ENCODE peak calls at places on chromosomes 11 and 22, in six cellular contexts. One of them, this sample, is unnamed.

GRCh38 chr11:60625262-60625661 is 74.2 kb upstream of the MS4A8 start:
- DNase-seq in GM12892: no peak
- DNase-seq in K562: no peak
- DNase-seq in GM12878: no peak
- DNase-seq in H1: no peak
- DNase-seq in HepG2: peak
- DNase-seq in this sample: no peak

GRCh38 chr11:107018902-107019493 is 722 bp upstream of the GUCY1A2 start:
- DNase-seq in GM12892: peak
- DNase-seq in GM12878: no peak
- DNase-seq in HepG2: peak
- DNase-seq in H1: peak
- DNase-seq in K562: no peak
- DNase-seq in this sample: peak

GRCh38 chr22:22907551-22908494 is 20.2 kb downstream of the IGLL5 start:
- DNase-seq in GM12892: no peak
- DNase-seq in K562: peak
- DNase-seq in HepG2: no peak
- DNase-seq in GM12878: no peak
- DNase-seq in H1: no peak
- DNase-seq in this sample: no peak

GRCh38 chr11:2257023-2257700 is 13.2 kb downstream of the ASCL2 start:
- DNase-seq in K562: no peak
- DNase-seq in GM12878: no peak
- DNase-seq in H1: no peak
- DNase-seq in GM12892: no peak
- DNase-seq in HepG2: no peak
- DNase-seq in this sample: no peak

GRCh38 chr11:108206969-108207682 is 15.3 kb downstream of the NPAT start:
- DNase-seq in K562: no peak
- DNase-seq in GM12892: no peak
- DNase-seq in H1: no peak
- DNase-seq in GM12878: no peak
- DNase-seq in HepG2: no peak
- DNase-seq in this sample: no peak

GRCh38 chr11:15704064-15704463 is 589.3 kb downstream of the INSC start:
- DNase-seq in K562: no peak
- DNase-seq in GM12878: no peak
- DNase-seq in GM12892: no peak
- DNase-seq in H1: no peak
- DNase-seq in HepG2: peak
- DNase-seq in this sample: no peak

GRCh38 chr11:14270690-14271542 is 88.1 kb downstream of the RRAS2 start:
- DNase-seq in K562: no peak
- DNase-seq in GM12892: no peak
- DNase-seq in HepG2: no peak
- DNase-seq in H1: no peak
- DNase-seq in GM12878: peak
- DNase-seq in this sample: no peak

GRCh38 chr11:93236741-93237675 is 39.2 kb upstream of the SLC36A4 start:
- DNase-seq in K562: peak
- DNase-seq in H1: no peak
- DNase-seq in HepG2: peak
- DNase-seq in GM12892: no peak
- DNase-seq in GM12878: no peak
- DNase-seq in this sample: no peak

GRCh38 chr11:36098046-36098445 is 154.2 kb downstream of the LDLRAD3 start:
- DNase-seq in GM12892: no peak
- DNase-seq in HepG2: no peak
- DNase-seq in K562: no peak
- DNase-seq in H1: no peak
- DNase-seq in GM12878: no peak
- DNase-seq in this sample: no peak

GRCh38 chr11:129075757-129076156 is 116.4 kb downstream of the ARHGAP32 start:
- DNase-seq in GM12892: no peak
- DNase-seq in GM12878: no peak
- DNase-seq in HepG2: no peak
- DNase-seq in K562: no peak
- DNase-seq in H1: no peak
- DNase-seq in this sample: no peak

DNA sequence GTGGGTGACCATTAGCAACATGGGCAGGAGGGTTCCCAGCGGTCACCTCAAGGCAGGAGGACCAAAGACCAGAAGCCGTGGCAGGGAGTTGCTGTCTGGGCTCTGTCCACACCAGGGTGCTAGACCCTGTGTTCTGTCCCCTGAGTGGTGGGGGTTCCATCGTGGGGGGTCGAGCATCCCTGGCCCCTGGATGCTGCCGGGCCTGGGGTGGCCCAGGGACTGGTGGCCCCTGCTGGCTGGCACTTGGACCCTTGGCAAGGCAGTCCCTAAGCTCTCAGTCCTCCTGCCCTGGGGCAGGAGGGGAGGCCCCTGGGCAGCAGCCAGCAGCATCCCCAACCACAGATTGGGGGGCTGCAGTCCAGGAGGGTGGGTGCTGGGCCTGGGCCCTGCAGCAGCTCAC is 13.4 kb upstream of the ARHGAP8 start:
- DNase-seq in K562: no peak
- DNase-seq in H1: no peak
- DNase-seq in HepG2: no peak
- DNase-seq in GM12878: no peak
- DNase-seq in GM12892: no peak
- DNase-seq in this sample: no peak
- TF ChIP-seq POLR2AphosphoS5 in K562: no peak
- TF ChIP-seq POLR2AphosphoS5 in H1: no peak
- TF ChIP-seq POLR2AphosphoS5 in HepG2: no peak
- TF ChIP-seq POLR2AphosphoS5 in GM12878: no peak
- TF ChIP-seq POLR2AphosphoS5 in GM12892: no peak
- TF ChIP-seq POLR2AphosphoS5 in this sample: no peak

GRCh38 chr11:33664166-33664565 is 36.5 kb downstream of the C11orf91 start:
- DNase-seq in K562: no peak
- DNase-seq in H1: no peak
- DNase-seq in HepG2: no peak
- DNase-seq in GM12892: no peak
- DNase-seq in GM12878: no peak
- DNase-seq in this sample: no peak

GRCh38 chr11:33664829-33665228 is 35.8 kb downstream of the C11orf91 start:
- DNase-seq in GM12892: no peak
- DNase-seq in GM12878: no peak
- DNase-seq in H1: no peak
- DNase-seq in HepG2: no peak
- DNase-seq in K562: no peak
- DNase-seq in this sample: no peak

GRCh38 chr11:33663121-33663520 is 37.5 kb downstream of the C11orf91 start:
- DNase-seq in H1: no peak
- DNase-seq in K562: no peak
- DNase-seq in GM12878: no peak
- DNase-seq in HepG2: no peak
- DNase-seq in GM12892: no peak
- DNase-seq in this sample: no peak

GRCh38 chr11:33667819-33668467 is 32.7 kb downstream of the C11orf91 start:
- DNase-seq in GM12892: no peak
- DNase-seq in K562: no peak
- DNase-seq in HepG2: no peak
- DNase-seq in H1: peak
- DNase-seq in GM12878: no peak
- DNase-seq in this sample: no peak

GRCh38 chr11:33665666-33666065 is 35.0 kb downstream of the C11orf91 start:
- DNase-seq in H1: no peak
- DNase-seq in GM12892: no peak
- DNase-seq in HepG2: no peak
- DNase-seq in K562: no peak
- DNase-seq in GM12878: no peak
- DNase-seq in this sample: no peak
- TF ChIP-seq TAF1 in H1: no peak
- TF ChIP-seq TAF1 in GM12892: no peak
- TF ChIP-seq TAF1 in HepG2: no peak
- TF ChIP-seq TAF1 in K562: no peak
- TF ChIP-seq TAF1 in GM12878: no peak
- TF ChIP-seq TAF1 in this sample: no peak

DNA sequence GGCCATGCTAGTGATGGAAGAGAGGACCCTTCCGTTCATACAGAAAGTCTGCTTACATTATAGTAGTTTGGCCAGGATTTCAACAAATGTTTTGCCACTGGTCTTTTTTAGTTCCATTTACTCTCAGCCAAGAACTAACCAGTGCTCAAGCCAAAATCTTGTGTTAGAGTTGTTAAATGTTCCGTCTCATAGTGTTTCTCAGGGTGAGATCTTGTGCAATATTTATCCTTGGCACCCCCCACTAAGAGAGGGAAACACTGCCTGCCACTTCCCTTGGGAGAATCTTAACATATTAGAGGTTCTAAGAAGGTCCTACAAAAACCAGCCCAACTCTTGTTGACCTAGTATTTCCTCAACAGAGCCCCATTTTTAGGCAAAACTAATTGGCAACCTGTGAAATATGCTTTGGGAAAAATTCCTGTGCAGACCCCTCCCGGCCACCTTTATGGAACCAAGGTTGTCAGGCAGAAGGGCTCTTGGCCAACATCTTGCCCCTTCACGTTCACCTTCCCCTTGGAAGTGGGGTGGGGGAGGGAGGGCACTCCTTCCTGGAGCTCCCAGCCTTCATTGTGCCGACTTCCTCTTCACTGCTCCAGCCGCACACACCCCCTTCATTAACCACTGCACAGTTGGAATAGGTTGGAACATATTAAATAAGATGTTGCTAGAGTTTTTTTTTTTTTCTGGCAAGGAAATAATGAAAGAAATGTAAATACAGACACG is 173.2 kb upstream of the SORL1-AS1 start:
- DNase-seq in GM12878: no peak
- DNase-seq in GM12892: no peak
- DNase-seq in HepG2: no peak
- DNase-seq in K562: no peak
- DNase-seq in H1: no peak
- DNase-seq in this sample: no peak
- TF ChIP-seq POLR2AphosphoS5 in GM12878: no peak
- TF ChIP-seq POLR2AphosphoS5 in GM12892: no peak
- TF ChIP-seq POLR2AphosphoS5 in HepG2: no peak
- TF ChIP-seq POLR2AphosphoS5 in K562: no peak
- TF ChIP-seq POLR2AphosphoS5 in H1: no peak
- TF ChIP-seq POLR2AphosphoS5 in this sample: no peak

GRCh38 chr22:23912293-23912903 is 18.2 kb downstream of the MIF start:
- DNase-seq in HepG2: no peak
- DNase-seq in GM12892: no peak
- DNase-seq in H1: no peak
- DNase-seq in K562: no peak
- DNase-seq in GM12878: no peak
- DNase-seq in this sample: no peak
- TF ChIP-seq TAF1 in HepG2: no peak
- TF ChIP-seq TAF1 in GM12892: no peak
- TF ChIP-seq TAF1 in H1: no peak
- TF ChIP-seq TAF1 in K562: no peak
- TF ChIP-seq TAF1 in GM12878: no peak
- TF ChIP-seq TAF1 in this sample: no peak

GRCh38 chr11:84588131-84588829 is 1038.9 kb downstream of the DLG2 start:
- DNase-seq in GM12878: no peak
- DNase-seq in HepG2: no peak
- DNase-seq in H1: no peak
- DNase-seq in GM12892: no peak
- DNase-seq in K562: no peak
- DNase-seq in this sample: no peak
- TF ChIP-seq POLR2AphosphoS5 in GM12878: no peak
- TF ChIP-seq POLR2AphosphoS5 in HepG2: no peak
- TF ChIP-seq POLR2AphosphoS5 in H1: no peak
- TF ChIP-seq POLR2AphosphoS5 in GM12892: no peak
- TF ChIP-seq POLR2AphosphoS5 in K562: no peak
- TF ChIP-seq POLR2AphosphoS5 in this sample: no peak

GRCh38 chr22:29813126-29813525 is 24.9 kb downstream of the ASCC2 start:
- DNase-seq in GM12878: no peak
- DNase-seq in K562: no peak
- DNase-seq in GM12892: no peak
- DNase-seq in HepG2: no peak
- DNase-seq in H1: no peak
- DNase-seq in this sample: no peak

GRCh38 chr22:29815580-29815979 is 22.5 kb downstream of the ASCC2 start:
- DNase-seq in H1: no peak
- DNase-seq in GM12892: no peak
- DNase-seq in GM12878: no peak
- DNase-seq in K562: no peak
- DNase-seq in HepG2: no peak
- DNase-seq in this sample: no peak

GRCh38 chr22:29813563-29813962 is 24.5 kb downstream of the ASCC2 start:
- DNase-seq in GM12892: no peak
- DNase-seq in HepG2: no peak
- DNase-seq in GM12878: no peak
- DNase-seq in H1: no peak
- DNase-seq in K562: peak
- DNase-seq in this sample: no peak

GRCh38 chr22:29816128-29816527 is 21.9 kb downstream of the ASCC2 start:
- DNase-seq in GM12892: no peak
- DNase-seq in K562: no peak
- DNase-seq in HepG2: no peak
- DNase-seq in H1: no peak
- DNase-seq in GM12878: no peak
- DNase-seq in this sample: no peak

DNA sequence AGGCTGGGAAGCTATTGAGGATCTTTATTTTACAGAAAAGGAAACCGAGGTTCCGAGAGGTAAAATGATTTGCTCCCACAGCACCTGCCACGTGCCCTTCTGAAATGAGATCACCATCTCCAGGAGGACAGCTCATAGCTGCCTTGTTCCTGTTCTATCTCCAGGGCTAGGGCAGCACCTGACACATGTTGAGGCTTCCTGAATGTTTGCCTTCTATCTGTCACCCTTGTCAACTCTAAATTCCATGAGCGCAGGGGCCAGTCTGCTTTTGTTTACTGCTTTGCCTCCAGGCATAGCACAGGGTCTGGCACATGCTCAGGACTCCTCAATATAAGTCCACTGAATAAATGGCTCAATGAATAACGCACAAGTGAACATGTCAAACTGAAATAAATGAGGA is 24.1 kb downstream of the ASCC2 start:
- DNase-seq in H1: no peak
- DNase-seq in GM12878: no peak
- DNase-seq in K562: no peak
- DNase-seq in GM12892: no peak
- DNase-seq in HepG2: no peak
- DNase-seq in this sample: no peak
- TF ChIP-seq TAF1 in H1: no peak
- TF ChIP-seq TAF1 in GM12878: no peak
- TF ChIP-seq TAF1 in K562: no peak
- TF ChIP-seq TAF1 in GM12892: no peak
- TF ChIP-seq TAF1 in HepG2: no peak
- TF ChIP-seq TAF1 in this sample: no peak

DNA sequence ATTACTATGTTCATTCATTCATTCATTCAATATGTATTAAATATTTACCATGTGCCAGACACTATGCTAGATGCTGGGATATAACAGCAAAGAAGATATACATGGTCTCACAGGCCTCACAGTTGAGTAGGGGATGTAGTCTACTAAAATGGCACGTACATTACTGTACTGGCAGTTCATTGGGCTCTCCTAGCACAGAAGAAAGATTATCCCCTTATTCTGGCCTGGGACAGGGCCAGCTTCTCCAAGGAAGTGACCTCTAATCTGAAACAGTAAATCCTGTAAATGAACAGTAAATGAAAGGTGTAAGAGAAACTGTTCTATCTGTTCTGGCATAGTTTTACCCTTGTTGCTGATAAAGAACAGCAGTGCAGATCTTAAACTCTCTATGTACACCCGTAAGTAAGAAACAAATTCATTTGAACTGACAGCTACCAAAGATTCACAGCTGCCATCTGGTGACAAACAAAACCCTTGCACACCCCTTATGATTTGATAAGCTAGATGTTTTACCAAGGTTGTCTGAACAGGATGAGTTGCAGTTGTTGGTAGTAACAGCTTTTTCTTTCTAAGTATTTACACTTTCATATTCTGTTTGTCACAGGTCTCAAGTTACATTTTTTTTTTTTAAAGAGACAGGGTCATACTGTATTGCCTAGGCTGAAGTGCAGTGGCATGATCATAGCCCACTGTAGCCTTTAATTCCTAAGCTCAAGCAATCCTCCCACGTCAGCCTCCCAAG is 263.1 kb downstream of the TMEM135 start:
- DNase-seq in H1: no peak
- DNase-seq in GM12878: no peak
- DNase-seq in HepG2: no peak
- DNase-seq in GM12892: no peak
- DNase-seq in K562: no peak
- DNase-seq in this sample: no peak
- TF ChIP-seq POLR2AphosphoS5 in H1: no peak
- TF ChIP-seq POLR2AphosphoS5 in GM12878: no peak
- TF ChIP-seq POLR2AphosphoS5 in HepG2: no peak
- TF ChIP-seq POLR2AphosphoS5 in GM12892: no peak
- TF ChIP-seq POLR2AphosphoS5 in K562: no peak
- TF ChIP-seq POLR2AphosphoS5 in this sample: no peak

This sample was measured in GM12891.